ENCODE peak calls at places on chromosomes 4 and X, in ten cellular contexts. K is endothelial cell of umbilical vein, G is esophagus squamous epithelium, Q is uterus, X is A549, A is vagina, R is heart left ventricle, E is ovary, L is suprapubic skin, M is adrenal gland. O is an unnamed sample.

GRCh38 chrX:16633754-16634153 is 16.2 kb upstream of the S100G start:
- DNase-seq in K (peak; percentile 74), G (no peak), Q (no peak), X (no peak), A (no peak), R (no peak), E (no peak), L (no peak), M (no peak), O (no peak)

GRCh38 chr4:7347981-7348380 is 86.7 kb downstream of the PSAPL1 start:
- DNase-seq in K (no peak), G (no peak), Q (no peak), X (peak; percentile 51), A (no peak), R (no peak), E (no peak), L (no peak), M (no peak), O (no peak)

GRCh38 chr4:158670975-158671664 is 567 bp downstream of the C4orf46 start:
- DNase-seq in K (peak; percentile 87), G (no peak), Q (peak; percentile 40), X (peak; percentile 42), A (no peak), R (peak; percentile 91), E (peak; percentile 50), L (peak; percentile 77), M (peak; percentile 85), O (peak; percentile 55)

GRCh38 chr4:119020158-119020557 is 115.5 kb upstream of the MYOZ2 start:
- DNase-seq in K (no peak), G (no peak), Q (no peak), X (no peak), A (no peak), R (no peak), E (no peak), L (no peak), M (no peak), O (no peak)

GRCh38 chr4:71602271-71602890 is 181.5 kb downstream of the GC start:
- DNase-seq in K (no peak), G (no peak), Q (no peak), X (no peak), A (no peak), R (no peak), E (no peak), L (no peak), M (no peak), O (no peak)

GRCh38 chr4:169064281-169064680 is 54.2 kb upstream of the CBR4 start:
- DNase-seq in K (no peak), G (no peak), Q (no peak), X (no peak), A (no peak), R (no peak), E (no peak), L (no peak), M (no peak), O (no peak)

GRCh38 chrX:94758130-94758529 is 1084.1 kb downstream of the FAM133A start:
- DNase-seq in K (no peak), G (no peak), Q (no peak), X (no peak), A (no peak), R (no peak), E (no peak), L (no peak), M (no peak), O (no peak)

GRCh38 chr4:53640576-53641459 is 49.5 kb upstream of the LNX1 start:
- DNase-seq in K (no peak), G (no peak), Q (no peak), X (no peak), A (no peak), R (no peak), E (no peak), L (no peak), M (no peak), O (no peak)

GRCh38 chr4:172149329-172149728 is 336.1 kb downstream of the GALNTL6 start:
- DNase-seq in K (no peak), G (no peak), Q (no peak), X (no peak), A (no peak), R (no peak), E (no peak), L (no peak), M (no peak), O (no peak)

GRCh38 chrX:107565916-107566602 is 62.3 kb upstream of the PRPS1 start:
- DNase-seq in K (peak; percentile 52), G (no peak), Q (no peak), X (peak; percentile 30), A (no peak), R (no peak), E (no peak), L (no peak), M (peak; percentile 28), O (no peak)

GRCh38 chr4:1062419-1062818 is 50.9 kb downstream of the RNF212 start:
- DNase-seq in K (no peak), G (no peak), Q (no peak), X (no peak), A (no peak), R (no peak), E (no peak), L (no peak), M (no peak), O (no peak)

GRCh38 chr4:113952452-113953029 is 26.9 kb downstream of the ARSJ start:
- DNase-seq in K (peak; percentile 78), G (no peak), Q (no peak), X (peak; percentile 44), A (no peak), R (no peak), E (no peak), L (no peak), M (peak; percentile 11), O (no peak)

GRCh38 chr4:128403586-128403985 is 116.0 kb upstream of the PGRMC2 start:
- DNase-seq in K (no peak), G (no peak), Q (no peak), X (no peak), A (no peak), R (no peak), E (no peak), L (no peak), M (no peak), O (no peak)

GRCh38 chr4:65917486-65917885 is 247.2 kb upstream of the EPHA5 start:
- DNase-seq in K (no peak), G (no peak), Q (no peak), X (no peak), A (no peak), R (no peak), E (no peak), L (no peak), M (no peak), O (no peak)
- TF ChIP-seq POLR2A in K (no peak), G (no peak), Q (no peak), X (no peak), A (no peak), R (no peak), E (no peak), L (no peak), M (no peak), O (no peak)

GRCh38 chrX:56564921-56565861 is 1.8 kb downstream of the UBQLN2 start:
- DNase-seq in K (no peak), G (no peak), Q (no peak), X (peak; percentile 2), A (no peak), R (no peak), E (no peak), L (no peak), M (no peak), O (no peak)

GRCh38 chrX:56564182-56564885 is 907 bp downstream of the UBQLN2 start:
- DNase-seq in K (peak; percentile 40), G (no peak), Q (no peak), X (peak; percentile 18), A (no peak), R (peak; percentile 30), E (peak; percentile 15), L (no peak), M (peak; percentile 23), O (no peak)

DNA sequence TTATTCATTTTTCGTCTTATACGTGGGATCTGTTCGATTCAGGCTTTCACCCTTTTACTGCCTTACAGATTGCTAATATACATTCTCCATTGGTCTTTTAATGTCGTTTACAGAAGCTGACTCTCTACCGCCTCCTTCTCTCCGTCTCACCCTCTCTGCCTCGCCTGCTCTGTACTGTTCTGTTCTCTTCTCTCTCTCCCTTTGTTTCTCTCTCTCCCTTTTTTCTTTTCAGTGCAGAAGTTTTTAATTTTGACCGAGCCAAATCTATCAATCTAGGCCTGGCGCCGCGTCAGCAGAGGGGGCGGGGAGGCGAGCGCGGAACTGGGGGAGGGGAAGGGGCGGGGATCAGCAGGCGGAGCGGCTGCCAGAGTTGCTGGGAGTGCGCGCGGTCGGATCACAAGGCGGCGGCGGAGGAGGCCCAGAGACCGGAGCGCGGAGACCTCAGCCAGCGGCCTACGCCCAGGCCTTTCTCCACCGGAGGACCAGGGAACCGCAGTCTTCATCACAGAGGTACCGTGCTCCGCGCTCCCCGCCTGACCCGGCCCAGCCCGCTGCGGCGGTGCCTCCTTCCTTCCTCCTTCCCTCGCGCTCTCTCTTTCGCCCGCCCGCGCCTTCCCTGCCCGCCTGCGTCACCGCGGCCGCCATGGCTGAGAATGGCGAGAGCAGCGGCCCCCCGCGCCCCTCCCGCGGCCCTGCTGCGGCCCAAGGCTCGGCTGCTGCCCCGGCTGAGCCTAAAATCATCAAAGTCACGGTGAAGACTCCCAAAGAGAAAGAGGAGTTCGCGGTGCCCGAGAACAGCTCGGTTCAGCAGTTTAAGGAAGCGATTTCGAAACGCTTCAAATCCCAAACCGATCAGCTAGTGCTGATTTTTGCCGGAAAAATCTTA is at the start of gene UBQLN2:
- DNase-seq in K (peak; percentile 84), G (peak; percentile 32), Q (peak; percentile 78), X (peak; percentile 87), A (no peak), R (peak; percentile 85), E (peak; percentile 77), L (peak; percentile 80), M (peak; percentile 84), O (peak; percentile 88)
- TF ChIP-seq CTCF in K (no peak), G (no peak), Q (peak; percentile 17), X (no peak), A (no peak), R (no peak), E (peak; percentile 13), L (no peak), M (peak; percentile 34), O (no peak)

DNA sequence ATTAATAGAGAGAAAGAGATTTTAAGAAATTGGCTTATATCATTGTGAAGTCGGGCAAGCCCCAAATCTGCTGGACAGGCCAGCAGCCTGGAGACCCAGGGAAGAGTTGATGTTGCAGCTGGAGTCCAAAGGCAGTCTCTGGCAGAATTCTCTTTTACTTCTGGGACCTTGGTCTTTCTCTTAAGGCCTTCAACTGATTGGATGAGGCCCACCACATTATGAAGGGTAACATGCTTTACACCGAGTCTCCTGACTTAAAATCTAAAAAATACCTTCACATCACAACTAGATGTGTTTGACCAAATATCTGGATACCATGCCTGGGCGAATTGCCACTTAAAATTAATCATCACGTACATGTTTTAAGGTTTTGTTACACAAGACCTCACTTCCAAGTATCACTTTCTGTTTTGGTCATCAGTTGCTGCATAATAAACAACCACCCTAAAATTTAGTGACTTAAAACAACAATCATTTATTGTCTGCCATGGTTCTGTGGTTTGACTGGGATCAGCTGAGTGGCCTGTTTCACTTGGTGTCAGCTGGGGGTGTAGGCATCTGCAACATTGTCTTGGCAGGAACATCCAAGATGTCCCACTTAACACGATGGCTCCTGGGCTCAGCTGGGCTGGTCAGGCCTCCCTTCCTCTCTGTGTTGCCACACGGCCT is 3.4 kb downstream of the CD38 start:
- DNase-seq in K (no peak), G (no peak), Q (no peak), X (no peak), A (no peak), R (no peak), E (no peak), L (no peak), M (no peak), O (no peak)
- H3K27ac ChIP-seq in K (no peak overlapping the region), G (no peak overlapping the region), Q (no peak overlapping the region), X (no peak overlapping the region), A (no peak overlapping the region), R (no peak overlapping the region), E (no peak overlapping the region), L (no peak overlapping the region), M (no peak overlapping the region), O (no peak overlapping the region)

GRCh38 chrX:101659601-101660063 is at the start of gene ARMCX2:
- DNase-seq in K (peak; percentile 61), G (no peak), Q (peak; percentile 73), X (no peak), A (no peak), R (peak; percentile 67), E (peak; percentile 74), L (no peak), M (peak; percentile 64), O (no peak)
- TF ChIP-seq POLR2A in K (peak; percentile 81), G (no peak), Q (peak; percentile 46), X (no peak), A (no peak), R (peak; percentile 44), E (peak; percentile 86), L (no peak), M (peak; percentile 66), O (no peak)

O was measured in right lobe of liver.